ENCODE peak calls at places on chromosomes 2 and 18, in six cellular contexts. Z, E, G, O, H and I are unnamed samples.

GRCh38 chr18:72460210-72460680 is 83.9 kb downstream of the CBLN2 start:
- DNase-seq in Z (no peak), E (no peak), G (no peak), O (no peak), H (no peak), I (no peak)

GRCh38 chr2:156513219-156513618 is 77.0 kb downstream of the GPD2 start:
- DNase-seq in Z (no peak), E (peak; percentile 29), G (no peak), O (no peak), H (no peak), I (no peak)

GRCh38 chr2:38407111-38407682 is 30.1 kb upstream of the ATL2 start:
- DNase-seq in Z (no peak), E (peak; percentile 41), G (no peak), O (peak; percentile 9), H (peak; percentile 30), I (no peak)

GRCh38 chr2:29448238-29448637 is 333.0 kb downstream of the CLIP4 start:
- DNase-seq in Z (no peak), E (no peak), G (no peak), O (no peak), H (no peak), I (no peak)

GRCh38 chr2:187397870-187398269 is 50.2 kb downstream of the CALCRL start:
- DNase-seq in Z (no peak), E (no peak), G (no peak), O (no peak), H (no peak), I (no peak)

GRCh38 chr18:1014496-1014895 is 109.8 kb downstream of the ADCYAP1 start:
- DNase-seq in Z (no peak), E (no peak), G (peak; percentile 40), O (no peak), H (no peak), I (no peak)

GRCh38 chr18:12652861-12653401 is 5.0 kb downstream of the SPIRE1 start:
- DNase-seq in Z (no peak), E (no peak), G (peak; percentile 71), O (no peak), H (no peak), I (no peak)

GRCh38 chr2:208781166-208781565 is 374.6 kb downstream of the PTH2R start:
- DNase-seq in Z (no peak), E (no peak), G (no peak), O (no peak), H (no peak), I (no peak)

GRCh38 chr2:146821836-146822316 is 1023.0 kb upstream of the ACVR2A start:
- DNase-seq in Z (no peak), E (no peak), G (peak; percentile 71), O (no peak), H (no peak), I (no peak)

GRCh38 chr2:232058063-232058877 is 96.8 kb downstream of the DIS3L2 start:
- DNase-seq in Z (no peak), E (no peak), G (no peak), O (no peak), H (no peak), I (no peak)

GRCh38 chr2:216081487-216082387 is at the start of the genes PECR and TMEM169:
- DNase-seq in Z (peak; percentile 89), E (peak; percentile 93), G (peak; percentile 53), O (peak; percentile 63), H (peak; percentile 85), I (peak; percentile 81)

GRCh38 chr2:113167115-113167932 is 6.4 kb upstream of the PSD4 start:
- DNase-seq in Z (peak; percentile 68), E (peak; percentile 62), G (no peak), O (no peak), H (no peak), I (peak; percentile 62)

GRCh38 chr2:100046961-100047950 is 95.1 kb downstream of the AFF3 start:
- DNase-seq in Z (no peak), E (no peak), G (no peak), O (no peak), H (no peak), I (no peak)

GRCh38 chr18:6776193-6776592 is 46.7 kb downstream of the ARHGAP28 start:
- DNase-seq in Z (no peak), E (no peak), G (peak; percentile 55), O (no peak), H (no peak), I (no peak)

GRCh38 chr2:14524041-14524802 is 108.3 kb upstream of the LRATD1 start:
- DNase-seq in Z (no peak), E (no peak), G (peak; percentile 68), O (no peak), H (no peak), I (no peak)

GRCh38 chr18:11736656-11737055 is 47.6 kb downstream of the GNAL start:
- DNase-seq in Z (no peak), E (no peak), G (peak; percentile 52), O (no peak), H (no peak), I (no peak)

GRCh38 chr2:29714333-29714732 is 207.1 kb downstream of the ALK start:
- DNase-seq in Z (no peak), E (no peak), G (no peak), O (no peak), H (no peak), I (no peak)

GRCh38 chr2:2812117-2812516 is 481.0 kb upstream of the MYT1L start:
- DNase-seq in Z (no peak), E (peak; percentile 8), G (no peak), O (no peak), H (no peak), I (no peak)

GRCh38 chr18:39188278-39188677 is 1622.7 kb upstream of the CELF4 start:
- DNase-seq in Z (no peak), E (no peak), G (no peak), O (no peak), H (no peak), I (no peak)

GRCh38 chr18:23317975-23318675 is 135.0 kb upstream of the RIOK3 start:
- DNase-seq in Z (no peak), E (no peak), G (peak; percentile 61), O (no peak), H (no peak), I (no peak)

GRCh38 chr2:221097568-221097915 is 474.6 kb downstream of the EPHA4 start:
- DNase-seq in Z (no peak), E (no peak), G (no peak), O (no peak), H (no peak), I (no peak)

GRCh38 chr18:75456277-75456676 is 28.8 kb upstream of the SMIM21 start:
- DNase-seq in Z (no peak), E (no peak), G (no peak), O (no peak), H (no peak), I (no peak)

GRCh38 chr2:20148841-20149702 is 75.9 kb downstream of the SDC1 start:
- DNase-seq in Z (no peak), E (no peak), G (peak; percentile 75), O (no peak), H (no peak), I (no peak)
- TF ChIP-seq CTCF in Z (no peak), E (no peak), G (no peak), O (no peak), H (no peak), I (no peak)

GRCh38 chr2:71609029-71609428 is 155.7 kb downstream of the DYSF start:
- DNase-seq in Z (peak; percentile 27), E (peak; percentile 18), G (no peak), O (peak; percentile 2), H (no peak), I (peak; percentile 53)

GRCh38 chr2:71610671-71611070 is 157.3 kb downstream of the DYSF start:
- DNase-seq in Z (peak; percentile 22), E (peak; percentile 5), G (no peak), O (no peak), H (no peak), I (peak; percentile 44)

GRCh38 chr2:71611247-71611646 is 157.9 kb downstream of the DYSF start:
- DNase-seq in Z (peak; percentile 24), E (peak; percentile 15), G (no peak), O (no peak), H (no peak), I (peak; percentile 60)

GRCh38 chr2:71609441-71609840 is 156.1 kb downstream of the DYSF start:
- DNase-seq in Z (peak; percentile 17), E (peak; percentile 12), G (peak; percentile 34), O (peak; percentile 2), H (no peak), I (peak; percentile 36)

GRCh38 chr2:71609958-71610357 is 156.6 kb downstream of the DYSF start:
- DNase-seq in Z (no peak), E (peak; percentile 7), G (peak; percentile 67), O (no peak), H (no peak), I (no peak)
- TF ChIP-seq CTCF in Z (no peak), E (peak; percentile 23), G (no peak), O (no peak), H (peak; percentile 53), I (peak; percentile 47)

DNA sequence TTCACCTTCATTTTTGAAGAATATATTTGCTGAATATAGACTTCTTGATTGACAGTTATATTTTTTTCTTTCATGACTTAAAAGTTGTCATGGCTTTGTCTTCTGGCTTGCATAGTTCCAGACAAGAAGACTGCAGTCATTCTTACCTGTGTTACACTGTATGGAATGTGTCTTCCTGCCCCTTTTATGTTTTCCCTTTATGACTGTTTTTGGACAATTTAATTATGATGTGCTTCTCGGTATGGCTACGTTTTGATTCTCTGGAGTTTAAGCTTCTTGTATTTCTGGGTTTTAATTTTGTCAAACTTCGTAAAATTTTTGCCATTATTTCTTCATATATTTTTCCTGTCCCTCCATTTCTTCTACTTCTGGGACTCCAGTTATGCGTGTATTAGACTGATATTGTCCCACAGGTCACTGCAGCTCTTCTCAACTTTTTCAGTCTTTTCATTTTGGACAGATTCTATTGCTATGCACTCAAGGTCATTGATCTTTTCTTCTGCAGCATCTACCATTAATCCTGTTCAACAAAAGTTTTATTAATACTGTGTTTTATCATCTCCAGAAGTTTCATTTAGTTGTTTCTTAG is 17.1 kb downstream of the MTERF4 start:
- DNase-seq in Z (no peak), E (no peak), G (no peak), O (no peak), H (no peak), I (no peak)
- TF ChIP-seq CTCF in Z (no peak), E (no peak), G (no peak), O (no peak), H (no peak), I (no peak)

GRCh38 chr2:65113229-65113628 is 16.7 kb downstream of the RAB1A start:
- DNase-seq in Z (no peak), E (no peak), G (no peak), O (no peak), H (no peak), I (no peak)

GRCh38 chr2:65112630-65113029 is 17.3 kb downstream of the RAB1A start:
- DNase-seq in Z (no peak), E (no peak), G (no peak), O (no peak), H (no peak), I (no peak)

GRCh38 chr2:65114921-65115320 is 15.0 kb downstream of the RAB1A start:
- DNase-seq in Z (no peak), E (no peak), G (no peak), O (no peak), H (no peak), I (no peak)

GRCh38 chr2:65113816-65114215 is 16.1 kb downstream of the RAB1A start:
- DNase-seq in Z (no peak), E (no peak), G (no peak), O (no peak), H (no peak), I (no peak)

DNA sequence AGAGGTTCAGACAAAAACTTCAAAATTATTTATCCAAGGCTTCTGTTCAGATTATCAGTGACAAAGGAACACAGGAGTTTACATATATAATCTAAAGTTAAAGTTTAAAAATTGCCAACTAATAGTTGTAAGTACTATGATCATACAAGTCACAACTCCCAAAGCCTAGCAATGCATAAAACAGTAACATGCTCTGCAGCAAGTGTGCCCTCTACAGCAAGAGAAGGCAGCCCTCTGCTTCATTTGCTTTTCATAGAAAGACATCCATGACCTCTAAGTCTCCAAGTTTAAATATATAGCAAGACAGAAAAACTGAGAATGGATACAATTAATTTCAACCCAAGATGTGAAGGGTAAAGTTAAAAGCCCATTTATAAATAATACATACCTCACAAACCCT is 13.3 kb downstream of the RAB1A start:
- DNase-seq in Z (no peak), E (no peak), G (no peak), O (no peak), H (no peak), I (no peak)
- TF ChIP-seq CTCF in Z (no peak), E (no peak), G (no peak), O (no peak), H (no peak), I (no peak)